ENCODE peak calls at places on chromosomes 5 and 9, in ten cellular contexts. One of them, this sample, is unnamed.

GRCh38 chr5:51389326-51389581 is 6.0 kb downstream of the ISL1 start:
- DNase-seq in tibial nerve: no peak
- DNase-seq in fibroblast of mammary gland: no peak
- DNase-seq in nephron progenitor cell: no peak
- DNase-seq in fibroblast of the aortic adventitia: no peak
- DNase-seq in mesothelial cell of epicardium: no peak
- DNase-seq in IMR-90: no peak
- DNase-seq in foreskin keratinocyte: no peak
- DNase-seq in mucosa of descending colon: no peak
- DNase-seq in WTC11: peak
- DNase-seq in this sample: no peak

GRCh38 chr5:4553968-4554367 is 586.2 kb upstream of the ADAMTS16 start:
- DNase-seq in nephron progenitor cell: peak
- DNase-seq in foreskin keratinocyte: no peak
- DNase-seq in mucosa of descending colon: no peak
- DNase-seq in WTC11: no peak
- DNase-seq in fibroblast of mammary gland: no peak
- DNase-seq in mesothelial cell of epicardium: no peak
- DNase-seq in fibroblast of the aortic adventitia: no peak
- DNase-seq in IMR-90: no peak
- DNase-seq in tibial nerve: no peak
- DNase-seq in this sample: no peak

GRCh38 chr5:16809816-16810502 is 126.1 kb downstream of the MYO10 start:
- DNase-seq in fibroblast of the aortic adventitia: peak
- DNase-seq in foreskin keratinocyte: no peak
- DNase-seq in WTC11: no peak
- DNase-seq in mesothelial cell of epicardium: no peak
- DNase-seq in fibroblast of mammary gland: peak
- DNase-seq in tibial nerve: peak
- DNase-seq in mucosa of descending colon: no peak
- DNase-seq in nephron progenitor cell: no peak
- DNase-seq in IMR-90: peak
- DNase-seq in this sample: no peak

GRCh38 chr9:68416891-68417570 is 60.6 kb downstream of the PGM5 start:
- DNase-seq in mucosa of descending colon: no peak
- DNase-seq in mesothelial cell of epicardium: no peak
- DNase-seq in WTC11: peak
- DNase-seq in fibroblast of the aortic adventitia: no peak
- DNase-seq in fibroblast of mammary gland: peak
- DNase-seq in nephron progenitor cell: no peak
- DNase-seq in IMR-90: no peak
- DNase-seq in foreskin keratinocyte: no peak
- DNase-seq in tibial nerve: no peak
- DNase-seq in this sample: no peak

GRCh38 chr5:155616779-155617392 is 603.3 kb downstream of the KIF4B start:
- DNase-seq in IMR-90: no peak
- DNase-seq in fibroblast of the aortic adventitia: no peak
- DNase-seq in WTC11: peak
- DNase-seq in nephron progenitor cell: peak
- DNase-seq in mucosa of descending colon: peak
- DNase-seq in foreskin keratinocyte: no peak
- DNase-seq in tibial nerve: no peak
- DNase-seq in mesothelial cell of epicardium: no peak
- DNase-seq in fibroblast of mammary gland: peak
- DNase-seq in this sample: peak

GRCh38 chr9:113966394-113966793 is 90.3 kb downstream of the ZNF618 start:
- DNase-seq in mesothelial cell of epicardium: no peak
- DNase-seq in mucosa of descending colon: peak
- DNase-seq in IMR-90: no peak
- DNase-seq in nephron progenitor cell: no peak
- DNase-seq in WTC11: no peak
- DNase-seq in tibial nerve: no peak
- DNase-seq in foreskin keratinocyte: no peak
- DNase-seq in fibroblast of mammary gland: no peak
- DNase-seq in fibroblast of the aortic adventitia: peak
- DNase-seq in this sample: no peak

GRCh38 chr9:114366334-114367128 is 21.3 kb downstream of the AKNA start:
- DNase-seq in mucosa of descending colon: no peak
- DNase-seq in mesothelial cell of epicardium: no peak
- DNase-seq in foreskin keratinocyte: no peak
- DNase-seq in WTC11: no peak
- DNase-seq in fibroblast of the aortic adventitia: peak
- DNase-seq in tibial nerve: no peak
- DNase-seq in IMR-90: peak
- DNase-seq in fibroblast of mammary gland: peak
- DNase-seq in nephron progenitor cell: no peak
- DNase-seq in this sample: peak

GRCh38 chr9:136806631-136807201 is 1.0 kb upstream of the RABL6 start:
- DNase-seq in fibroblast of mammary gland: no peak
- DNase-seq in IMR-90: no peak
- DNase-seq in WTC11: no peak
- DNase-seq in foreskin keratinocyte: no peak
- DNase-seq in mesothelial cell of epicardium: no peak
- DNase-seq in fibroblast of the aortic adventitia: no peak
- DNase-seq in mucosa of descending colon: no peak
- DNase-seq in tibial nerve: no peak
- DNase-seq in nephron progenitor cell: no peak
- DNase-seq in this sample: no peak

GRCh38 chr5:11973469-11973868 is 69.2 kb upstream of the CTNND2 start:
- DNase-seq in IMR-90: no peak
- DNase-seq in tibial nerve: no peak
- DNase-seq in mesothelial cell of epicardium: no peak
- DNase-seq in mucosa of descending colon: no peak
- DNase-seq in foreskin keratinocyte: peak
- DNase-seq in fibroblast of mammary gland: no peak
- DNase-seq in WTC11: no peak
- DNase-seq in nephron progenitor cell: no peak
- DNase-seq in fibroblast of the aortic adventitia: no peak
- DNase-seq in this sample: peak

GRCh38 chr5:5179597-5179996 is 39.5 kb downstream of the ADAMTS16 start:
- DNase-seq in tibial nerve: no peak
- DNase-seq in mucosa of descending colon: no peak
- DNase-seq in mesothelial cell of epicardium: no peak
- DNase-seq in fibroblast of the aortic adventitia: no peak
- DNase-seq in fibroblast of mammary gland: no peak
- DNase-seq in IMR-90: no peak
- DNase-seq in foreskin keratinocyte: no peak
- DNase-seq in nephron progenitor cell: no peak
- DNase-seq in WTC11: peak
- DNase-seq in this sample: no peak

GRCh38 chr5:76303917-76304316 is 99.2 kb upstream of the IQGAP2 start:
- DNase-seq in foreskin keratinocyte: peak
- DNase-seq in fibroblast of mammary gland: no peak
- DNase-seq in mucosa of descending colon: peak
- DNase-seq in mesothelial cell of epicardium: no peak
- DNase-seq in tibial nerve: no peak
- DNase-seq in fibroblast of the aortic adventitia: no peak
- DNase-seq in WTC11: no peak
- DNase-seq in nephron progenitor cell: no peak
- DNase-seq in IMR-90: no peak
- DNase-seq in this sample: peak

GRCh38 chr5:179287071-179287470 is 58.2 kb downstream of the ADAMTS2 start:
- DNase-seq in nephron progenitor cell: no peak
- DNase-seq in mucosa of descending colon: peak
- DNase-seq in tibial nerve: no peak
- DNase-seq in WTC11: no peak
- DNase-seq in foreskin keratinocyte: no peak
- DNase-seq in fibroblast of mammary gland: no peak
- DNase-seq in fibroblast of the aortic adventitia: no peak
- DNase-seq in mesothelial cell of epicardium: no peak
- DNase-seq in IMR-90: no peak
- DNase-seq in this sample: no peak

DNA sequence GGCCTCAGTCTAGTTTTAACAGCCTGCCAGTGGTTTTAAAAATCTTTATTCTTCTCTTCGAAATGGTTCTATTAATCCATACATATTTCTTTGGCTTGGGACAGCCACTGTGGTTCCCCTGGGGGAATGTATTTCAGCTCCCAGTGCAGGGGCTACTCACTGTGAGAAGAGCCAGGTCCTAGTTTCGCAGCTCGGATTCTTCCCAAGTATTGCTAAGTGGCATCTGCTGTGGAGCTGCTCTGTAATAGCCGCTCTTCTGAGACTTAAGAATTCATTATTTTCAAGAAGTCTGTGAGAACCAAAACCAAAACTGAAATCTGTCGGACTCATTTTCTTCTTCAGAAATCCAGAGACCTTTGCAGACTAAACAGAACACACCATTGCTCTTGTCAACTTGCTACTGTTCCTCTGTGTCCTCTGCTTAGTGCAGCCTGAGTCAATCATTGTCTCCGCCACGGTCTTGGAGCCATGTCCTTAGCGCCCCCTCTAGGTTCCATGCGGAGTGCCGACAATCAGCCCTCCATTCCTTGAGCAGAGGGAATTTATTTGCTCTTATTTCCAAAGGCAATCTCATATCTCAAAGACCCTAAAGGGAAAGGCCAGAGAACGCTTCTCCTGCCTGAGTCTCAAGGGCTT is 478.2 kb downstream of the SPATA31D1 start:
- DNase-seq in nephron progenitor cell: peak
- DNase-seq in IMR-90: peak
- DNase-seq in WTC11: peak
- DNase-seq in mesothelial cell of epicardium: no peak
- DNase-seq in tibial nerve: no peak
- DNase-seq in fibroblast of the aortic adventitia: peak
- DNase-seq in mucosa of descending colon: no peak
- DNase-seq in fibroblast of mammary gland: peak
- DNase-seq in foreskin keratinocyte: no peak
- DNase-seq in this sample: no peak
- TF ChIP-seq CTCF in nephron progenitor cell: peak
- TF ChIP-seq CTCF in IMR-90: peak
- TF ChIP-seq CTCF in WTC11: peak
- TF ChIP-seq CTCF in mesothelial cell of epicardium: no peak
- TF ChIP-seq CTCF in tibial nerve: no peak
- TF ChIP-seq CTCF in fibroblast of the aortic adventitia: peak
- TF ChIP-seq CTCF in mucosa of descending colon: no peak
- TF ChIP-seq CTCF in fibroblast of mammary gland: peak
- TF ChIP-seq CTCF in foreskin keratinocyte: peak
- TF ChIP-seq CTCF in this sample: no peak

GRCh38 chr5:116305899-116306298 is 221.1 kb downstream of the COMMD10 start:
- DNase-seq in fibroblast of mammary gland: no peak
- DNase-seq in fibroblast of the aortic adventitia: no peak
- DNase-seq in mesothelial cell of epicardium: no peak
- DNase-seq in IMR-90: no peak
- DNase-seq in foreskin keratinocyte: no peak
- DNase-seq in mucosa of descending colon: no peak
- DNase-seq in nephron progenitor cell: no peak
- DNase-seq in WTC11: no peak
- DNase-seq in tibial nerve: no peak
- DNase-seq in this sample: no peak
- TF ChIP-seq CTCF in fibroblast of mammary gland: no peak
- TF ChIP-seq CTCF in fibroblast of the aortic adventitia: no peak
- TF ChIP-seq CTCF in mesothelial cell of epicardium: no peak
- TF ChIP-seq CTCF in IMR-90: no peak
- TF ChIP-seq CTCF in foreskin keratinocyte: no peak
- TF ChIP-seq CTCF in mucosa of descending colon: no peak
- TF ChIP-seq CTCF in nephron progenitor cell: no peak
- TF ChIP-seq CTCF in WTC11: no peak
- TF ChIP-seq CTCF in tibial nerve: no peak
- TF ChIP-seq CTCF in this sample: no peak

DNA sequence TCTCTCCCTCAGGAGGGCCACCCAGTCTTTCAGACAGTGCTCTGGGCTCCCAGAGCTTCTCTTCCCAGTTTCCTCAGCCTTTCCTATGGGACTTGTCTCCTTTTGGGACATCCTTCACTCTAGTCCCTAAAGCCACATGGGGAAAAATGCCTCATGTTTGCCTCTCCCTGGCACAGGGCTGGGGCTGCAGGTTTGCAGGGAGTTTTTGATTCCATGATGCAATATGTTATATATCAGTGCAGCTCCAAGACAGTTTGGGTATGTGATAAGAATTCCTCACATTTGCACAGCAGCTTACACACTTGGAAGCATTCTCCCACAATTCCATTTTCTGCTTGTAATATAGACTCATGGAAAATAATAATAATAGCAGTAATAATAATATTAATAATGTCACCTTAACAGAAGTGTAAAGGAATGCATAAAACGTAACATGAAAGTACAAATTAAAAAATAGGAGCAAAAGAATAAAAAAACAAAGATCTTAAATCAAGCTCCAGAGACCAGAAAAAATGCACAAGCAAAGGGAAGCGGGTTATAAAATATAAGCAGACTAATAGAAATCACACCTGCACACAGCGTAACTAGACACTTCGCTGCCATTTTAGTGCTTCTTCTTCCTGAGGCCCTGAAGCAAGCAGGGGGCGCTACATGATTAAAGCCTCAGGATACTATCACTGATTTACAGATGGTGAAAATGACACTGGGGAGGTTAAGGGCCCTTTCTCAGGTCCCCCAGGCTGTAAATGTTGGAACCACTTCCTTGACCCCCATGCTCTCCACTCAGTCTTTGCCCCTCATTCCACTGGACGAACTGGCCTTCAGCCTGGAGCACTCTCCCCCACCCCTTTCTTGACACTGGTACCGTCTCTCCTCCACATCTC is 70.0 kb upstream of the IL17B start:
- DNase-seq in tibial nerve: no peak
- DNase-seq in foreskin keratinocyte: no peak
- DNase-seq in fibroblast of the aortic adventitia: peak
- DNase-seq in mucosa of descending colon: no peak
- DNase-seq in mesothelial cell of epicardium: no peak
- DNase-seq in WTC11: peak
- DNase-seq in fibroblast of mammary gland: peak
- DNase-seq in IMR-90: no peak
- DNase-seq in nephron progenitor cell: no peak
- DNase-seq in this sample: no peak
- TF ChIP-seq CTCF in tibial nerve: peak
- TF ChIP-seq CTCF in foreskin keratinocyte: peak
- TF ChIP-seq CTCF in fibroblast of the aortic adventitia: peak
- TF ChIP-seq CTCF in mucosa of descending colon: peak
- TF ChIP-seq CTCF in mesothelial cell of epicardium: no peak
- TF ChIP-seq CTCF in WTC11: no peak
- TF ChIP-seq CTCF in fibroblast of mammary gland: peak
- TF ChIP-seq CTCF in IMR-90: peak
- TF ChIP-seq CTCF in nephron progenitor cell: peak
- TF ChIP-seq CTCF in this sample: no peak

DNA sequence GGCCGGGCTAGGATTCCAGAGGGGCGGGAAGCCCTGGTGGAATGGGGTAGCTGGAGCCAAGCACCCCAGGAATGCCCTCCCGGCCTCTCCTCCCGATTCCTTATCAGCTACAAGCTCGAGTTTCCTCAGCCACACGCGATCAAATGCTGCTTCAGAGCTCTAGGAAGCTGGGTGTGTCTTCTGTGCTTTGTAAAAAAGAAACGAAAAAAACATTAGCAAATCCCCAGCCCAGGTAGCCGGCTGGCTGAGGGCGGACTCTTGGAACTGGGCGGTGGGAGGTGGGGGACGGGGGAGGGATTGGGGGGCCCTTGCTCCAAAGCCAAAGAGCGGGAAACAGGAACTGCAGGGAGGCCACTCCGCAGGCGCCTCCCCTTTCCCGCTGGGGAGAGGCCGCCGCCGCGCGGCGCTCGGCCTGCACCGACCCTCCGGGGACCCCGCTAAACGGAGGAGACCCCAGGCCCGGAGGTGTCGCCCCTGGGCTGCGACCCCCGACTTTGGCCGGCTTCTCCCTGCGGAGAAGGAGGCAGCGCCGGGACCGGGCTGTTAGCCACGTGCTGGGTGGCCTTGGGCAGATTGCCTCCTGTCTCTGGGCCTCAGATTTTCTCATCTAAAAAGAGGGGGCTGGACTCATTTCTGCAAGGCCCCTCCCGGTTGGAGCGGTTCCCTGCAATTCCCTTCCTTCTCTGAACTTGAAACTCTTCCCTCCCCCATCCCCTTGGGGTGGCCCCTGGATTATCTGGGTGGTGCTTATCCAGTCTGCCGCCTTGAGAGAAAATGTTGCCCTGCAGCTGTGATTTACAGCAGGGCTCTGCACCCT is 40.9 kb upstream of the FABP6 start:
- DNase-seq in IMR-90: peak
- DNase-seq in fibroblast of mammary gland: peak
- DNase-seq in WTC11: peak
- DNase-seq in mucosa of descending colon: peak
- DNase-seq in foreskin keratinocyte: no peak
- DNase-seq in fibroblast of the aortic adventitia: peak
- DNase-seq in mesothelial cell of epicardium: peak
- DNase-seq in tibial nerve: peak
- DNase-seq in nephron progenitor cell: peak
- DNase-seq in this sample: peak
- TF ChIP-seq CTCF in IMR-90: peak
- TF ChIP-seq CTCF in fibroblast of mammary gland: no peak
- TF ChIP-seq CTCF in WTC11: no peak
- TF ChIP-seq CTCF in mucosa of descending colon: no peak
- TF ChIP-seq CTCF in foreskin keratinocyte: peak
- TF ChIP-seq CTCF in fibroblast of the aortic adventitia: peak
- TF ChIP-seq CTCF in mesothelial cell of epicardium: no peak
- TF ChIP-seq CTCF in tibial nerve: no peak
- TF ChIP-seq CTCF in nephron progenitor cell: no peak
- TF ChIP-seq CTCF in this sample: no peak